ENCODE peak calls at places on chromosomes 2 and 18, in eight cellular contexts. W, L, A, C, U, B, Q and G are unnamed samples.

GRCh38 chr18:3649559-3650426 is 199.8 kb downstream of the TGIF1 start:
- DNase-seq in W (no peak), L (peak; percentile 83), A (peak; percentile 47), C (no peak), U (peak; percentile 82), B (no peak), Q (no peak), G (no peak)

GRCh38 chr2:39534095-39534711 is 97.1 kb upstream of the MAP4K3 start:
- DNase-seq in W (no peak), L (no peak), A (no peak), C (no peak), U (no peak), B (no peak), Q (no peak), G (no peak)

GRCh38 chr2:138777996-138778395 is 2.2 kb downstream of the NXPH2 start:
- DNase-seq in W (no peak), L (peak; percentile 1), A (no peak), C (no peak), U (peak; percentile 1), B (no peak), Q (no peak), G (no peak)

GRCh38 chr18:48528861-48529260 is 10.0 kb upstream of the CTIF start:
- DNase-seq in W (no peak), L (no peak), A (no peak), C (no peak), U (no peak), B (no peak), Q (no peak), G (no peak)

GRCh38 chr18:78587626-78588600 is 391.7 kb upstream of the SALL3 start:
- DNase-seq in W (peak; percentile 68), L (no peak), A (no peak), C (no peak), U (no peak), B (no peak), Q (no peak), G (no peak)

GRCh38 chr2:241344925-241345651 is 11.0 kb upstream of the FARP2 start:
- DNase-seq in W (no peak), L (peak; percentile 51), A (peak; percentile 76), C (no peak), U (no peak), B (no peak), Q (no peak), G (no peak)

GRCh38 chr18:62493033-62493862 is 29.6 kb upstream of the ZCCHC2 start:
- DNase-seq in W (no peak), L (no peak), A (no peak), C (no peak), U (no peak), B (no peak), Q (no peak), G (no peak)

GRCh38 chr18:58345064-58345463 is 283.8 kb downstream of the ALPK2 start:
- DNase-seq in W (no peak), L (no peak), A (no peak), C (no peak), U (no peak), B (no peak), Q (no peak), G (no peak)

GRCh38 chr2:182259629-182260150 is 167.1 kb downstream of the PDE1A start:
- DNase-seq in W (no peak), L (peak; percentile 47), A (peak; percentile 15), C (no peak), U (peak; percentile 52), B (no peak), Q (no peak), G (no peak)

GRCh38 chr18:3584897-3585460 is 135.0 kb downstream of the TGIF1 start:
- DNase-seq in W (peak; percentile 40), L (no peak), A (no peak), C (no peak), U (no peak), B (no peak), Q (no peak), G (no peak)

GRCh38 chr2:24382363-24383021 is 22.2 kb upstream of the ITSN2 start:
- DNase-seq in W (no peak), L (peak; percentile 65), A (peak; percentile 50), C (peak; percentile 79), U (peak; percentile 53), B (peak; percentile 42), Q (peak; percentile 80), G (peak; percentile 72)

GRCh38 chr2:107553534-107553933 is 273.2 kb upstream of the RGPD4 start:
- DNase-seq in W (no peak), L (no peak), A (no peak), C (no peak), U (no peak), B (no peak), Q (no peak), G (no peak)

GRCh38 chr18:79814373-79814772 is 16.6 kb downstream of the KCNG2 start:
- DNase-seq in W (no peak), L (no peak), A (no peak), C (peak; percentile 31), U (no peak), B (no peak), Q (no peak), G (no peak)

GRCh38 chr2:144938308-144938709 is 418.4 kb upstream of the ZEB2 start:
- DNase-seq in W (no peak), L (peak; percentile 80), A (peak; percentile 65), C (no peak), U (peak; percentile 86), B (no peak), Q (no peak), G (no peak)

GRCh38 chr2:69715964-69716363 is 26.0 kb upstream of the ANXA4 start:
- DNase-seq in W (no peak), L (peak; percentile 61), A (peak; percentile 45), C (no peak), U (peak; percentile 79), B (no peak), Q (no peak), G (no peak)

GRCh38 chr18:49628119-49628518 is 66.3 kb downstream of the LIPG start:
- DNase-seq in W (no peak), L (no peak), A (no peak), C (no peak), U (no peak), B (no peak), Q (no peak), G (no peak)

GRCh38 chr2:174024524-174025270 is 59.5 kb upstream of the SP3 start:
- DNase-seq in W (no peak), L (peak; percentile 80), A (no peak), C (no peak), U (peak; percentile 53), B (peak; percentile 42), Q (no peak), G (no peak)

GRCh38 chr18:68520406-68521075 is 194.4 kb downstream of the TMX3 start:
- DNase-seq in W (no peak), L (peak; percentile 81), A (peak; percentile 59), C (no peak), U (peak; percentile 51), B (no peak), Q (no peak), G (no peak)

GRCh38 chr18:11487390-11487789 is 122.0 kb upstream of the SLC35G4 start:
- DNase-seq in W (no peak), L (no peak), A (no peak), C (no peak), U (no peak), B (no peak), Q (no peak), G (no peak)

GRCh38 chr2:6866239-6866745 is 585 bp upstream of the CMPK2 start:
- DNase-seq in W (no peak), L (peak; percentile 3), A (no peak), C (peak; percentile 77), U (no peak), B (peak; percentile 33), Q (peak; percentile 59), G (peak; percentile 75)

DNA sequence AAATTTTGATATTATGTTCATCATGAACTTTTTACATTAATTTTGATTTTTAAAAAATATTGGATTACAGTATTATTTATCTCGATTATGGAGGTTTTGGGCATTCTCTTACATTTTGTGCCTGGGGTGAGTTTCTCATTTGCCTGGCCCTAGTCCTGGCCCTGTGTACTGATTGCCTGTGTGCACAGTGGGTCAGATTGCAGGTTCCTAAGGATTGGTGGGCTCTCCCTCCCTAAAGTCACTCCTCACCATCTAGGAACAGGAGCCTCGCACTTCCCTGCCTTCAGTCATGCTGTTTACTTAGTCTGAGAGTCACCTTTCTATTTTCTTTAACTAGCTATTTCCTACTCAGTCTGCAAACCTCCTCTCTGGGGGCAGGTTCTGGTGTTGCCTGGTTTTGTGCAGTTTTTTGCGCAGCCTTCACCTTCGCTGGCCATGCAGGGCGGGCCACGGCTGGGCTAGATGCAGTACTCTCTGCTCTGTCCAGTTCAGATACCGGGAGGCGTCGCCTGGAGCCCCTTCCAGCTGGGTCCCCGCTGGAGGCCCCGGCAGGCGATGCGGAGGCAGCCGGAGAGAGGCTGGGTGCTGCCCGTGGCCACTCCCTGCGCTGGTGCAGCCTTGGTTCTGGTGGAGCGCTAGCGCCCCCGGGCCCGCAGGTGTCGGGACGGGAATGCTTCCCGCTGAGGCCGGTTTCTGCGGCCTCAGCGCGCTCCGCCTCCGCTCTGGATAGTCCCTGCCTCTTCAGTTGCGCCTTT is 23.3 kb upstream of the MC5R start:
- DNase-seq in W (peak; percentile 81), L (peak; percentile 18), A (no peak), C (peak; percentile 80), U (peak; percentile 6), B (peak; percentile 70), Q (peak; percentile 14), G (peak; percentile 58)
- TF ChIP-seq CTCF in W (peak; percentile 31), L (peak; percentile 34), A (no peak), C (no peak), U (peak; percentile 31), B (peak; percentile 14), Q (no peak), G (peak; percentile 9)

GRCh38 chr2:133734699-133735098 is 166.4 kb upstream of the NCKAP5 start:
- DNase-seq in W (no peak), L (no peak), A (peak; percentile 16), C (no peak), U (no peak), B (no peak), Q (no peak), G (no peak)
- TF ChIP-seq CTCF in W (no peak), L (no peak), A (no peak), C (no peak), U (no peak), B (no peak), Q (no peak), G (no peak)

GRCh38 chr18:468841-469796 is 31.4 kb downstream of the COLEC12 start:
- DNase-seq in W (no peak), L (no peak), A (no peak), C (no peak), U (no peak), B (no peak), Q (no peak), G (no peak)
- TF ChIP-seq CTCF in W (peak; percentile 22), L (no peak), A (no peak), C (no peak), U (no peak), B (no peak), Q (no peak), G (no peak)

DNA sequence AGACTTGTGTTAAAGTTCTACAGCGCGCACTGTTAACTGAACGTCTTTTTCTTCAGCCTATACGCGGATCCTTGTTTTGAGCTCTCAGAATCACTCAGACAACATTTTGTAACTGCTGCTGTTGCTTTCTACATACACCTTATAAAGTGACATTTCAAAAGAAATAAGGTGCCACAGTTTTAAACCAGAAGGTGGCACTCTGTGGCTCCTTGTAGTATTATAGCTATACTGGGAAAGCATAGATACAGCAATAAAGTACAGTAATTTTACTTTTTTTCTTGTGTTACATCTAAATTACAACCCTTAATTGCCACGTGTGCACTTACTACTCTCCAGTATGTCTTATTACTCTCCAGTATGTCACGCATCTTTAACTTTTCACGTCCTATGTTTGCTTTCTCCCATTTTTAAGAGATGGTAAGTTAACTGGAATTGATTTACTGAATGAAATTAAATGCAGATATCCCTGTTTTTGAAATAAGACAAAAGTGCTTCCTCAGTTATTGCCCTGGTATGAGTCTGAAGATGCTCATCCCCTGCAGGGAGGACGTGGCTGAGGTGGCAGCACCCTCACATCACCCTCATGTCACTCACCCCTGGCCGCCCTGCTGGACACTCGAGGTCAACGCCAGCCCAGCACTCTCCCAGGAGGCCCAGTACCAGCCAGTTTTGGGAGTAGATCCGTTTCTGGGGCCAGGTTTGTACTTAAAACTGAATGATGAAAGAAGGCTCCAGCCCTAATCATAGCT is 37.8 kb downstream of the GORASP2 start:
- DNase-seq in W (no peak), L (no peak), A (no peak), C (no peak), U (no peak), B (no peak), Q (no peak), G (no peak)
- TF ChIP-seq CTCF in W (peak; percentile 26), L (no peak), A (peak; percentile 51), C (no peak), U (peak; percentile 33), B (no peak), Q (no peak), G (no peak)